ENCODE peak calls at places on chromosomes 13 and 19, in four cellular contexts. A is K562, O is HepG2, Z is SK-N-SH. I is an unnamed sample.

GRCh38 chr19:47444388-47444821 is 25.1 kb upstream of the MEIS3 start:
- DNase-seq in A (peak), O (no peak), Z (no peak), I (no peak)

GRCh38 chr13:102620512-102620911 is 23.7 kb downstream of the TPP2 start:
- DNase-seq in Z (no peak), O (no peak), A (no peak), I (no peak)

GRCh38 chr13:45269204-45269603 is 68.4 kb upstream of the KCTD4 start:
- DNase-seq in A (peak), O (no peak), Z (no peak), I (no peak)

GRCh38 chr13:68358218-68358817 is 1128.2 kb upstream of the PCDH9 start:
- DNase-seq in A (no peak), Z (no peak), O (no peak), I (no peak)

GRCh38 chr13:34308725-34309124 is 490.8 kb downstream of the RFC3 start:
- DNase-seq in A (no peak), O (no peak), Z (no peak), I (no peak)

GRCh38 chr13:21759503-21759902 is 88.6 kb downstream of the FGF9 start:
- DNase-seq in A (no peak), O (no peak), Z (no peak), I (no peak)

GRCh38 chr13:46855166-46855565 is 41.7 kb downstream of the HTR2A start:
- DNase-seq in O (no peak), A (peak), Z (no peak), I (no peak)

GRCh38 chr13:65508338-65508737 is 1721.8 kb downstream of the PCDH9 start:
- DNase-seq in A (no peak), O (no peak), Z (no peak), I (no peak)

GRCh38 chr13:32881074-32881791 is 135.0 kb upstream of the KL start:
- DNase-seq in O (no peak), Z (no peak), A (no peak), I (no peak)

GRCh38 chr13:30907167-30907761 is 1.2 kb downstream of the MEDAG start:
- DNase-seq in O (peak), A (no peak), Z (peak), I (no peak)

GRCh38 chr19:6076675-6077463 is 33.4 kb downstream of the RFX2 start:
- DNase-seq in A (no peak), O (no peak), Z (no peak), I (no peak)

GRCh38 chr13:26785845-26786630 is 25.5 kb upstream of the GPR12 start:
- DNase-seq in Z (no peak), O (no peak), A (no peak), I (no peak)

GRCh38 chr19:18373892-18374629 is 11.9 kb upstream of the GDF15 start:
- DNase-seq in Z (peak), O (peak), A (peak), I (peak)

GRCh38 chr19:3415695-3416094 is 49.3 kb downstream of the NFIC start:
- DNase-seq in A (no peak), O (no peak), Z (no peak), I (no peak)

GRCh38 chr19:1651548-1652394 is 644 bp downstream of the TCF3 start:
- DNase-seq in O (no peak), Z (peak), A (peak), I (no peak)

GRCh38 chr13:37475966-37476365 is 122.6 kb downstream of the POSTN start:
- DNase-seq in A (no peak), O (no peak), Z (no peak), I (no peak)

GRCh38 chr19:18586311-18586710 is 2.3 kb upstream of the REX1BD start:
- DNase-seq in A (no peak), O (no peak), Z (no peak), I (no peak)

GRCh38 chr19:12788682-12789097 is 2.6 kb upstream of the JUNB start:
- DNase-seq in A (peak), Z (peak), O (peak), I (no peak)
- TF ChIP-seq POLR2AphosphoS5 in A (peak), Z (peak), O (no peak), I (peak)

GRCh38 chr19:10230155-10230903 is 802 bp downstream of the S1PR2 start:
- DNase-seq in O (no peak), Z (peak), A (no peak), I (no peak)
- TF ChIP-seq ELF1 in O (no peak), Z (no peak), A (no peak), I (no peak)

GRCh38 chr19:7921302-7921954 is 1.3 kb downstream of the SNAPC2 start:
- DNase-seq in A (no peak), O (no peak), Z (no peak), I (no peak)
- TF ChIP-seq POLR2AphosphoS5 in A (no peak), O (no peak), Z (no peak), I (no peak)

DNA sequence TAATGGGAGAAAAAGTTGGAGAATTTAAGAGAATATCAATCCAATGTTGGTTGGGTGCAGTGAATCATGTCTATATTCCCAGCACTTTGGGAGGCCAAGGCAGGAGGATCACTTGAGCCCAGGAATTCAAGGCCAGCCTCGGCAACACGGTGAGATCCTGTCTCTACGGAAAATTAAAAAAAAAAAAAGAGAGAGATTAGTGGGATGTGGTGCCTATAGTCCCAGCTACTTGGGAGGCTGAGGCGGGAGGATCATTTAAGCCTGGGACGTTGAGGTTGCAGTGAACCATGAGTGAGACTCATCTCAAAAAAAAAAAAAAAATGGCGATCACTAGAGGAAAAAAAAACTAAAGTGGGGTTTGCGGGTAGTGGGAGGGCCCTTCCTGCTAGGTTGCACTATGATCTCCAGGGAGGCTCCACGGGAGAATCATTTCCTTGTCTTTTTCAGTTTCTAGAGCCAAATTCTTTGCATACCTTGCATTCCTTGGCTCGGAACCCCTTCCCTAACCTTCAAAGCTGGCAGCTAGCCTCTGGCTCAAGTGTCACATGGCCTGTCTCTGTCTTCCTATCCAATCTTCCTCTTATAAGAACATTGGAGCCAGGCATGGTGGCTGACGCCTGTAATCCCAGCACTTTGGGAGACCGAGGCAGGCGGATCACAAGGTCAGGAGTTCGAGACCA is 5.8 kb upstream of the ERCC2 start:
- DNase-seq in Z (peak), A (no peak), O (peak), I (peak)
- TF ChIP-seq ELF1 in Z (no peak), A (no peak), O (no peak), I (no peak)

GRCh38 chr19:50607874-50608785 is 31.6 kb downstream of the SYT3 start:
- DNase-seq in O (peak), Z (peak), A (peak), I (peak)
- TF ChIP-seq POLR2AphosphoS5 in O (no peak), Z (no peak), A (no peak), I (no peak)

GRCh38 chr13:42977219-42977659 is 14.8 kb downstream of the EPSTI1 start:
- DNase-seq in Z (no peak), A (no peak), O (no peak), I (no peak)
- TF ChIP-seq ELF1 in Z (no peak), A (no peak), O (no peak), I (no peak)

DNA sequence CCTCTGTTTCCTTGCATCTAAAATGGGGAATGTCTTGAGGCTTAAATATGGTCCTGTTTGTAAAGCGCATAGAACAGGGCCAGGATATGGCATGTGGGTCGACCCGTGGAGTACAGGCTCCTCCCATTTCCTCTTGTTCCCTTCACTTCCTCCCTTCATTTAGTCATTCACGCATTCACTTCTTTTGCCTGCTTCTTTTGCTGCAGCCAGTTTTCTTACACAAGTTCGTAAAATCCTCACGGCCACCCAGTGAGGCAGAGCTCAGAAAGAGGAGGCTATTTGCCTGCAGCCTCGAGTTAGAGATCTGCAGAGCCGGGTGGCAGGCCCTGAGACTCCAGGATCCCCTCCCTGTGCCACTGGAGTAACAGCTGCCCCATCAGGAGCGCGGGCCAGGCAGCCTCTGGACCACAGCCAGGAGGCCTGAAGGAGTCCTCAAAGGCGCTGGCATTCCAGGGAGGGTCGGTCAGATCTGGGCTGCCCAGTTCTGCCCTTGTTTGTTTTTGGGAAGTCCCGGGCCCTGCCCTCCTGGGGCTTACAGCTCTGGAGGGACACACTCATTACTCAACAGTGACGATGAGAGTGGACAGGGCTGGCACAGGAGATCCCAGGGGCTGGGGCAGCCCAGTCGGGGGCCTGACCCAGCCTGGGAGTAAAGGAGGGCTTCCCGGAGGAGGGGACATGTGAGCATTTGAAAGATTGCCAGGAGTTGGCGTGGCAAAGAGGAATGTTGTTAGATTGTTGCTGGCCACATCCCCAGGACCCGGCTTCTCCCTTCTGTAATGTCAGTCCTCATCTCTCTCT is 4.6 kb downstream of the PPP5C start:
- DNase-seq in Z (no peak), O (no peak), A (no peak), I (no peak)
- TF ChIP-seq POLR2AphosphoS5 in Z (no peak), O (no peak), A (no peak), I (no peak)

DNA sequence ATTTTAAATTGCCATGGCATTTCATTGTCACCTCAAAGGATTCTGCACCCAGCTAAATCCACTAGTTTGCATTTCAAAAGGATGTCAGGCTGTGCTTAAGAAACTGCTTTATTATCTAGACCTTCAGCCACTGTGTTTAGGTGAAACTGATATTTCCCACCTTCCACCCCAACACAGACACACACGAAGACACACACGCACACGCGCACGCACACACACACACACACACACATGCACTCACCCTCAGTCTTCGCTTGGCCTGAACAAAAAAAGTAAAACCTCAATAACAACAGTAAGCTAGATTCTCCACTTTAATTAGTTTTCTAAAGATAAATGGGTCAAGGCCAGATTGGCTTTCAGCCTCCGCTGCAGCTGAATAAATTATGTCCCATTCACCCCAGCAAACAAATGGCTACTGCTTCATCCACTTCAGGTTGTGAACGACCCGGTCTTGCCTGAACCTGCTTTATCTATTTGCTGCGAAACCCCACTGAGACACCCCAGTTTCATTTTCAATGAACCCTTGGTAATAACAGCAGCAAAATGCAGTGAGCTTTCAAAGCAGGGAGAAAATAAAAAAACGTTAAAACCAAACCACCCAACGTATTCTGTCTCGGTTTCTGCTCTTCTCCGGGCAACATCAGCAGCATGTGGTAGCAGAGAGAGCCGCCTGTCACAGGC is 166.8 kb downstream of the DCT start:
- DNase-seq in Z (no peak), A (no peak), O (no peak), I (no peak)
- TF ChIP-seq ELF1 in Z (no peak), A (no peak), O (no peak), I (no peak)

I was measured in HCT116.